ENCODE peak calls at places on chromosomes 16 and 17, in seven cellular contexts. U, N, Y, K, V, H and Z are unnamed samples.
A peak's percentile ranks its signal among the peaks of the same experiment; 100 is the strongest.

GRCh38 chr16:57394444-57394843 is 10.1 kb upstream of the CCL17 start:
- DNase-seq in K (no peak), N (no peak), Y (peak; percentile 65), U (no peak), H (no peak), V (no peak), Z (no peak)

GRCh38 chr17:72024457-72024856 is 96.4 kb upstream of the SOX9 start:
- DNase-seq in H (no peak), U (no peak), K (no peak), Y (no peak), V (no peak), N (no peak), Z (no peak)

GRCh38 chr17:28643979-28644781 is 778 bp downstream of the BLTP2 start:
- DNase-seq in K (peak; percentile 26), Y (peak; percentile 77), U (peak; percentile 55), N (peak; percentile 72), V (no peak), H (peak; percentile 77), Z (peak; percentile 68)

GRCh38 chr17:63601439-63602371 is 1.0 kb downstream of the TACO1 start:
- DNase-seq in V (no peak), U (peak; percentile 32), K (no peak), Y (peak; percentile 6), H (peak; percentile 34), N (peak; percentile 40), Z (no peak)

GRCh38 chr16:29974291-29975133 is 844 bp downstream of the TAOK2 start:
- DNase-seq in H (peak; percentile 27), U (peak; percentile 12), K (no peak), Y (peak; percentile 7), V (no peak), N (no peak), Z (no peak)

GRCh38 chr17:6775871-6776405 is at the start of gene FBXO39:
- DNase-seq in V (no peak), H (no peak), Y (no peak), U (no peak), K (peak; percentile 27), N (no peak), Z (peak; percentile 70)

GRCh38 chr17:29050176-29050575 is 7.2 kb downstream of the PIPOX start:
- DNase-seq in V (no peak), Y (peak; percentile 76), U (no peak), H (no peak), K (no peak), N (no peak), Z (no peak)

GRCh38 chr17:1470774-1471462 is 14.9 kb upstream of the CRK start:
- DNase-seq in N (no peak), U (no peak), Y (no peak), V (no peak), H (no peak), K (no peak), Z (no peak)

GRCh38 chr17:6793748-6794493 is 17.9 kb downstream of the FBXO39 start:
- DNase-seq in Y (no peak), U (no peak), N (no peak), K (no peak), V (no peak), H (no peak), Z (no peak)

GRCh38 chr17:58564971-58565370 is 50.5 kb upstream of the MTMR4 start:
- DNase-seq in Y (no peak), H (no peak), N (no peak), K (no peak), U (no peak), V (no peak), Z (no peak)

GRCh38 chr17:50110591-50111349 is 15.6 kb downstream of the PDK2 start:
- DNase-seq in Y (no peak), V (no peak), K (no peak), H (no peak), U (no peak), N (no peak), Z (no peak)

GRCh38 chr17:55601874-55602364 is 90.7 kb upstream of the SMIM36 start:
- DNase-seq in U (peak; percentile 61), Y (peak; percentile 39), H (peak; percentile 68), N (peak; percentile 93), K (peak; percentile 71), V (peak; percentile 21), Z (peak; percentile 76)

GRCh38 chr17:74922694-74923537 is at the start of gene USH1G:
- DNase-seq in H (no peak), K (no peak), Y (peak; percentile 8), U (no peak), V (no peak), N (no peak), Z (peak; percentile 60)

GRCh38 chr16:30112197-30113030 is 923 bp downstream of the GDPD3 start:
- DNase-seq in Y (peak; percentile 91), K (no peak), V (no peak), U (peak; percentile 42), H (peak; percentile 41), N (peak; percentile 74), Z (peak; percentile 86)

GRCh38 chr17:18159551-18160120 is 24.0 kb upstream of the ALKBH5 start:
- DNase-seq in H (peak; percentile 35), N (no peak), U (peak; percentile 20), K (no peak), V (no peak), Y (no peak), Z (no peak)

GRCh38 chr17:55911186-55911585 is 160.3 kb downstream of the PCTP start:
- DNase-seq in H (no peak), V (no peak), U (no peak), N (no peak), K (no peak), Y (no peak), Z (no peak)

GRCh38 chr17:28849281-28849680 is 5.5 kb upstream of the ERAL1 start:
- DNase-seq in N (peak; percentile 32), H (no peak), K (no peak), V (no peak), Y (no peak), U (no peak), Z (no peak)

GRCh38 chr16:77236063-77236511 is 36.9 kb downstream of the SYCE1L start:
- DNase-seq in N (peak; percentile 85), H (peak; percentile 77), V (peak; percentile 79), U (peak; percentile 71), Y (peak; percentile 95), K (peak; percentile 88), Z (peak; percentile 94)

GRCh38 chr17:75047398-75048098 is 523 bp downstream of the KCTD2 start:
- DNase-seq in N (no peak), Y (peak; percentile 34), U (no peak), V (no peak), K (peak; percentile 38), H (peak; percentile 20), Z (no peak)

GRCh38 chr16:5020551-5020950 is 13.2 kb downstream of the NAGPA start:
- DNase-seq in K (no peak), Y (no peak), U (no peak), H (no peak), V (no peak), N (no peak), Z (no peak)

GRCh38 chr16:52435573-52435972 is 111.4 kb downstream of the TOX3 start:
- DNase-seq in V (no peak), H (no peak), U (no peak), N (no peak), K (peak; percentile 14), Y (no peak), Z (no peak)

GRCh38 chr17:43614560-43614959 is 47.2 kb downstream of the MEOX1 start:
- DNase-seq in N (no peak), Y (no peak), H (no peak), U (no peak), K (no peak), V (no peak), Z (no peak)

GRCh38 chr17:45048795-45049563 is 2.5 kb downstream of the DCAKD start:
- DNase-seq in N (no peak), V (no peak), Y (peak; percentile 52), U (no peak), K (no peak), H (no peak), Z (no peak)

GRCh38 chr16:58733248-58733670 is 857 bp downstream of the GOT2 start:
- DNase-seq in U (peak; percentile 5), V (no peak), N (no peak), Y (peak; percentile 27), H (peak; percentile 39), K (no peak), Z (no peak)

GRCh38 chr17:48307814-48308411 is 122.1 kb downstream of the SKAP1 start:
- DNase-seq in N (peak; percentile 64), V (peak; percentile 15), K (peak; percentile 23), H (peak; percentile 74), Y (peak; percentile 68), U (peak; percentile 74), Z (peak; percentile 71)

GRCh38 chr16:67537636-67538591 is 9.3 kb downstream of the RIPOR1 start:
- DNase-seq in Y (peak; percentile 63), H (peak; percentile 50), K (no peak), U (no peak), V (no peak), N (peak; percentile 45), Z (peak; percentile 50)
- H3K4me1 ChIP-seq in Y (peaks cover 19% of the 10 kb centered on the region), H (peaks cover 47% of the 10 kb centered on the region), K (peaks cover 8% of the 10 kb centered on the region), U (peaks cover 12% of the 10 kb centered on the region), V (peaks cover 3% of the 10 kb centered on the region), N (no peaks in the 10 kb centered on the region), Z (peaks cover 2% of the 10 kb centered on the region)

DNA sequence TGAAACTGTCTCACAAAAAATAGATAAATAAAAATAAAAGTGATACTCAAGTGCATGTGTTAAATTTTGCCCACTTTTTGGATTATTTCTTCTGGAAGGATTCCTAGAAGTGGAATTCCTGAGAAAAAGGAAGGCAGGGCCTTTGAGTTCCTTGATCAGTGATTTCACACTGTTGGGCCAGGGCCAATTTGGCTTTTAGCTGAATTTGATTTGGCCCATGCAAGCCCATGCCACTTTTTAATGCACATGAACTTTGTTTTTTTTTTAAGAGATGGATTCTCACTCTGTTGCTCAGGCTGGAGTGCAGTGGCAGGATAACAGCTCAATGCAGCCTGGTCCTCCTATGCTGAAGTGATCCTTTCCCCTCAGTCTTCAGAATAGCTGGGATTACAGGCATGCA is 96.3 kb downstream of the TNFRSF13B start:
- DNase-seq in Y (no peak), N (no peak), U (no peak), K (no peak), V (no peak), H (no peak), Z (no peak)
- H2BK120ac ChIP-seq in Y (no peak overlapping the region), N (no peak overlapping the region), U (no peak overlapping the region), K (no peak overlapping the region), V (no peak overlapping the region), H (no peak overlapping the region), Z (no peak overlapping the region)

GRCh38 chr16:71203631-71204030 is 26.9 kb downstream of the HYDIN start:
- DNase-seq in K (no peak), U (no peak), N (no peak), H (no peak), V (no peak), Y (peak; percentile 85), Z (no peak)
- H3K4me1 ChIP-seq in K (no peaks in the 10 kb centered on the region), U (no peaks in the 10 kb centered on the region), N (no peaks in the 10 kb centered on the region), H (no peaks in the 10 kb centered on the region), V (no peaks in the 10 kb centered on the region), Y (no peaks in the 10 kb centered on the region), Z (no peaks in the 10 kb centered on the region)

GRCh38 chr17:20033410-20033809 is 24.3 kb downstream of the SPECC1 start:
- DNase-seq in N (no peak), H (no peak), K (no peak), U (no peak), V (no peak), Y (no peak), Z (no peak)
- H2BK120ac ChIP-seq in N (no peak overlapping the region), H (no peak overlapping the region), K (no peak overlapping the region), U (no peak overlapping the region), V (no peak overlapping the region), Y (no peak overlapping the region), Z (no peak overlapping the region)